ENCODE peak calls at places on chromosomes 12 and 14, in eight cellular contexts. J, A, G, M, Y, V, C and W are unnamed samples.

GRCh38 chr12:116542345-116542950 is 16.7 kb upstream of the MAP1LC3B2 start:
- DNase-seq in J (no peak), A (no peak), G (no peak), M (no peak), Y (no peak), V (no peak), C (no peak), W (no peak)

GRCh38 chr12:111429760-111430417 is 24.2 kb downstream of the SH2B3 start:
- DNase-seq in J (no peak), A (peak), G (no peak), M (no peak), Y (no peak), V (no peak), C (no peak), W (no peak)

GRCh38 chr14:73777420-73777819 is 63.2 kb upstream of the PNMA1 start:
- DNase-seq in J (no peak), A (peak), G (no peak), M (no peak), Y (no peak), V (no peak), C (no peak), W (no peak)

GRCh38 chr12:100708591-100708990 is 86.0 kb upstream of the ANO4 start:
- DNase-seq in J (no peak), A (no peak), G (no peak), M (no peak), Y (no peak), V (no peak), C (no peak), W (no peak)

GRCh38 chr14:64061115-64061514 is 208.3 kb downstream of the SYNE2 start:
- DNase-seq in J (no peak), A (no peak), G (no peak), M (no peak), Y (no peak), V (no peak), C (no peak), W (no peak)

GRCh38 chr14:53509845-53510244 is 356.7 kb upstream of the DDHD1 start:
- DNase-seq in J (no peak), A (no peak), G (no peak), M (peak), Y (peak), V (no peak), C (no peak), W (no peak)

GRCh38 chr14:105204206-105204930 is 23.3 kb upstream of the NUDT14 start:
- DNase-seq in J (no peak), A (peak), G (peak), M (peak), Y (no peak), V (no peak), C (no peak), W (no peak)

GRCh38 chr12:111257435-111257902 is 111.4 kb downstream of the PHETA1 start:
- DNase-seq in J (no peak), A (no peak), G (no peak), M (no peak), Y (no peak), V (no peak), C (no peak), W (no peak)

GRCh38 chr14:65961004-65961403 is 525.2 kb upstream of the CCDC196 start:
- DNase-seq in J (peak), A (peak), G (peak), M (peak), Y (no peak), V (peak), C (peak), W (peak)

GRCh38 chr12:68416826-68417225 is 84.7 kb upstream of the MDM1 start:
- DNase-seq in J (no peak), A (no peak), G (no peak), M (peak), Y (no peak), V (peak), C (no peak), W (no peak)
- TF ChIP-seq CTCF in J (no peak), A (no peak), G (no peak), M (peak), Y (no peak), V (no peak), C (no peak), W (no peak)

DNA sequence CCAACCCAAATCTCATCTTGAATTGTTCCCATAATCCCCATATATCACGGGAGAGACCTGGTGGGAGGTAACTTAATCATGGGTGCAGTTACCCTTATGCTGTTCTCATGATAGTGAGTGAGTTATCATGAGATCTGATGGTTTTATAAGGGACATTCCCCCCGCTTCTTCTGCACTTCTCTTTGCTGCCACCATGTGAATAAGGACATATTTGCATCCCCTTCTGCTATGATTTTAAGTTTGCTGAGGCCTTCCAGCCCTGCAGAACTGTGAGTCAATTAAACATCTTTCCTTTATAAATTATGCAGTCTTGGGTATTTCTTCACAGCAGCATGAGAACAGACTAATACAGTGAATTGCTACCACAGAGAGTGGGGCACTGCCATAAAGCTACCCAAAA is 179.1 kb downstream of the LRIG3 start:
- DNase-seq in J (no peak), A (no peak), G (no peak), M (no peak), Y (no peak), V (no peak), C (no peak), W (no peak)
- TF ChIP-seq CTCF in J (no peak), A (no peak), G (no peak), M (no peak), Y (no peak), V (no peak), C (no peak), W (no peak)

GRCh38 chr14:51954657-51955056 is 34.7 kb upstream of the RTRAF start:
- DNase-seq in J (no peak), A (no peak), G (no peak), M (no peak), Y (no peak), V (no peak), C (no peak), W (no peak)
- TF ChIP-seq CTCF in J (peak), A (no peak), G (no peak), M (no peak), Y (no peak), V (no peak), C (peak), W (no peak)

GRCh38 chr12:105775351-105775750 is 363.4 kb downstream of the NUAK1 start:
- DNase-seq in J (no peak), A (no peak), G (no peak), M (peak), Y (no peak), V (peak), C (peak), W (no peak)
- TF ChIP-seq CTCF in J (no peak), A (no peak), G (no peak), M (peak), Y (no peak), V (peak), C (peak), W (no peak)

DNA sequence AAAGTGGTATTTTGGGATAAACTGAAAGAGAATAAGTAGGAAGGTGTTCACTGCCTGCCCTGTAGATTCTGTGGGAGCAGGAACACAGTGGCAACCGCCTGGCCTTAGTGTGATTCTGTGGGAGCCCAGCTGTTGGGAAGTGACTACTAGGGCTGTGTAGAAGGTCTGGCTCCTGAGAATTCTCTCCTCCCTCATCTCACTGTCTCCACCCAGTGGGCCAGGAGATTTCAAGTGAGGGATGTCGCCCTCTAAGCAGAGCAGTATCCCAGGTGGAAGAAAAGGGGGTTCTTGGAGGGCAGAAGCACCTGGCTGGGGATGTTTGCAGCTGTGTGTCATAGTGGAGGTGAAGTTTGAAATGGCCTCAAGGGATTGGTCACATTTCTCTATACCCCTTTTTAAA is 113.7 kb downstream of the TBC1D30 start:
- DNase-seq in J (no peak), A (no peak), G (no peak), M (no peak), Y (no peak), V (no peak), C (no peak), W (no peak)
- TF ChIP-seq CTCF in J (no peak), A (no peak), G (no peak), M (no peak), Y (no peak), V (no peak), C (no peak), W (no peak)

DNA sequence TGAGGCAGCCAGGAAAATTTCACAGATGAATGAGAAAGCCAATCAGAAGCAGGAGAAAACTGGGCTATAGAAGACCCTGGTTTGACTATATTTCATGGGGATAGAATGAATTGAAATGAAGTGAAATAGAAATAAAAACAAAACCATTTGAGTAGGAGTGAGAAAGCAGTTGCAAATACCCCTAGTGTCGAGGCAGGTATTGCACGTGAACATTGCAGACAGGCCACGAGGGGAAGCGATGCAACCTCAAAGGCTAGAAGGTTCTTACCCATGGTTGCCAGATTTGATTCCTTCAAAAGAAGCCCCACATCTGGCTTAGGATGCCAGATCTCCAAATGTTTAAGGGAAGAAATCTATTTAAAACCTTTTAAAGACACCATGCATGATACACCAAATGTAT is 648.9 kb downstream of the VRK1 start:
- DNase-seq in J (no peak), A (no peak), G (no peak), M (no peak), Y (no peak), V (no peak), C (no peak), W (no peak)
- TF ChIP-seq CTCF in J (no peak), A (no peak), G (no peak), M (no peak), Y (no peak), V (no peak), C (no peak), W (no peak)

DNA sequence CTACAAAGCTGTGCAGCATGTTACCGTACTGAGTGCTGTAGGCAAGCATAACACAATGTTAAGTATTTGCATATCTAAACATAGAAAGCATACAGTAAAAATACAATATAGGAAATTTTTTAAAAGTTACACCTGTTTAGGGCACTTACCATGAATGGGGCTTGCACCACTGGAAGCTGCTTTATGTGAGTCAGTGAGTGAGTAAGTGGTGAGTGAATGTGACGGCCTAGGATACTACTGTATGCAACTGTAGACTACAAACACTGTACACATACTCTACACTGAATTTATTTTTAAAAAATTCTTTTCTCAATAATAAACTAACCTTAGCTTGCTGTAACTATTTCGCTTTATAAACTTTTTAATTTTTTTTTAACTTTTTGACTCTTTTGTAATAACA is 82.1 kb upstream of the FSCB start:
- DNase-seq in J (no peak), A (no peak), G (no peak), M (no peak), Y (no peak), V (peak), C (no peak), W (no peak)
- TF ChIP-seq CTCF in J (no peak), A (no peak), G (no peak), M (no peak), Y (no peak), V (no peak), C (no peak), W (no peak)

GRCh38 chr12:9900930-9901329 is 19.6 kb downstream of the KLRF2 start:
- DNase-seq in J (no peak), A (no peak), G (no peak), M (no peak), Y (no peak), V (no peak), C (no peak), W (no peak)

GRCh38 chr12:9899209-9899608 is 17.9 kb downstream of the KLRF2 start:
- DNase-seq in J (no peak), A (no peak), G (no peak), M (no peak), Y (no peak), V (no peak), C (no peak), W (no peak)

GRCh38 chr12:9897524-9897923 is 16.2 kb downstream of the KLRF2 start:
- DNase-seq in J (no peak), A (no peak), G (no peak), M (no peak), Y (no peak), V (no peak), C (no peak), W (no peak)

DNA sequence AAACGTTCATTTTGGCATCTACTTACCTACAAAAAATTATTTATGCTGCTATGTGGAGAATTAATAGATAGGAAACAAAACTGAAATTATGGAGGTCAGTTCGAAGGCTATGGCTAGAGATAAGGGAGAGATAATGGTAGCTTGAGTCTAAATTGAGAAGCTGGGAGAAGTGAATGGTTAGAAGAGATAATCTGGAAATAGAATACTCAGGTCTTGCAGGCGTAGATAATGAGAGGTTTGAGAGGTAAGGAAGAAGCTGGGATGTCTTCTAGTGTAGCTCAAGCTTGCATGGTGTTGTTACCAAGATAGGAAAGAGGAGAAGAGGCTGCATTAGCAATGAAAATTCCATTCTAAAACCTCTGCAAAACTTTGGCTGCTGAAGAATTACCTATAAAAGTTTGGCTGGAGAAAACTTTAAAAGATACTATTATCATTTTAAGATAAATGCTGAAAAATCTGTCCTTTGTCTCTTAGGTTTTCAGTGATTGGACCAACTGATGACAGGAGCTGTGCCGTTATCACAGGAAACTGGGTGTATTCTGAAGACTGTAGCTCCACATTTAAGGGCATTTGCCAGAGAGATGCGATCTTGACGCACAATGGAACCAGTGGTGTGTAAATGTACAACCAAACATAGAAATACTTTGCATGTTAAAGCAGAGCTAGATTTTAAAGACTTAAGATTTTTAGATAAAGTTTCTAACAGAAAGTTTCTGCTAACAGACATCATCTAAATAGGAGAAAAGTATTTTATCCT is 14.1 kb downstream of the KLRF2 start:
- DNase-seq in J (no peak), A (no peak), G (no peak), M (no peak), Y (no peak), V (no peak), C (no peak), W (no peak)
- TF ChIP-seq CTCF in J (no peak), A (no peak), G (no peak), M (no peak), Y (no peak), V (no peak), C (no peak), W (no peak)

GRCh38 chr14:20671597-20672283 is 12.6 kb upstream of the RNASE4 start:
- DNase-seq in J (no peak), A (no peak), G (no peak), M (no peak), Y (no peak), V (no peak), C (no peak), W (no peak)
- TF ChIP-seq CTCF in J (no peak), A (no peak), G (no peak), M (no peak), Y (no peak), V (no peak), C (no peak), W (no peak)